ENCODE peak calls at places on chromosomes 6 and 20, in four cellular contexts. E is neural crest cell, U is hepatocyte, C is omental fat pad. B is an unnamed sample.

GRCh38 chr20:3245711-3246110 is 6.7 kb upstream of the SLC4A11 start:
- DNase-seq in E (no peak), U (no peak), C (no peak), B (no peak)

GRCh38 chr6:71489736-71490135 is 201.1 kb downstream of the OGFRL1 start:
- DNase-seq in E (no peak), U (peak; percentile 76), C (no peak), B (no peak)

GRCh38 chr6:143742070-143742954 is 64.5 kb downstream of the PHACTR2 start:
- DNase-seq in E (no peak), U (no peak), C (no peak), B (no peak)

GRCh38 chr20:32068174-32068573 is 16.1 kb downstream of the HCK start:
- DNase-seq in E (no peak), U (no peak), C (no peak), B (no peak)

GRCh38 chr6:116616757-116617093 is 446 bp downstream of the RSPH4A start:
- DNase-seq in E (no peak), U (peak; percentile 36), C (no peak), B (no peak)

GRCh38 chr6:38603966-38604365 is 35.8 kb downstream of the BTBD9 start:
- DNase-seq in E (no peak), U (peak; percentile 18), C (no peak), B (no peak)

GRCh38 chr6:150831577-150831976 is 33.9 kb upstream of the MTHFD1L start:
- DNase-seq in E (no peak), U (no peak), C (no peak), B (no peak)

GRCh38 chr20:13681248-13682125 is 42.8 kb upstream of the TASP1 start:
- DNase-seq in E (no peak), U (peak; percentile 75), C (no peak), B (no peak)

GRCh38 chr6:154261688-154262397 is 94.8 kb downstream of the IPCEF1 start:
- DNase-seq in E (no peak), U (no peak), C (no peak), B (no peak)

GRCh38 chr6:5103250-5103649 is 18.1 kb downstream of the PPP1R3G start:
- DNase-seq in E (no peak), U (no peak), C (no peak), B (no peak)

GRCh38 chr6:134035823-134036296 is 16.6 kb downstream of the SLC2A12 start:
- DNase-seq in E (no peak), U (peak; percentile 15), C (no peak), B (no peak)

GRCh38 chr20:64231621-64232550 is 23.7 kb upstream of the PCMTD2 start:
- DNase-seq in E (no peak), U (no peak), C (no peak), B (no peak)

GRCh38 chr20:62782893-62783278 is 13.4 kb upstream of the MRGBP start:
- DNase-seq in E (no peak), U (no peak), C (no peak), B (no peak)

GRCh38 chr6:35945650-35946025 is 24.7 kb upstream of the SRPK1 start:
- DNase-seq in E (no peak), U (no peak), C (no peak), B (no peak)

GRCh38 chr6:72857791-72858190 is 235.9 kb downstream of the KCNQ5 start:
- DNase-seq in E (no peak), U (no peak), C (no peak), B (no peak)

GRCh38 chr6:89411269-89412070 is 603 bp downstream of the RRAGD start:
- DNase-seq in E (peak; percentile 46), U (peak; percentile 54), C (no peak), B (no peak)

GRCh38 chr6:31908791-31909190 is 6.9 kb upstream of the ZBTB12 start:
- DNase-seq in E (no peak), U (no peak), C (no peak), B (no peak)

GRCh38 chr6:37365791-37366190 is 12.0 kb downstream of the RNF8 start:
- DNase-seq in E (no peak), U (no peak), C (no peak), B (no peak)
- TF ChIP-seq CTCF in E (no peak), U (peak; percentile 41), C (no peak), B (peak; percentile 51)

DNA sequence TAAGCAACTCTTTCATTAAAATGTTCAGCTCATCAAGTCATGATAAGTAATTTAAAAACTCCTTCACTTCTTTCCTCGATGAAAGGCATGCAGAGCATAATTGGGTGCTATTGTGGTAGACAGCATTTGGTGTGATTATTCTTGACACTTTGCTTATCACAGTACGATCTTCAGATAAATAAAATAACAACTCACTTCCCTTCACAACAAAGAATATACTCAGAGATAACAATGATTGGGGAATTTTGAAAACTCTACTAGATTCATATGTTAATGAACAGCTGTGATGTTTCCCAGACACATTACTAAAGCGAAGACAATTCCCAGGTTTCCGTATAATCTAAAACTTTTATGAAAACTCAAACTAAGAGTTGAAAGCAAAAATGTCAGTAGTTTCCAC is 670.6 kb upstream of the EPHA7 start:
- DNase-seq in E (no peak), U (no peak), C (no peak), B (no peak)
- TF ChIP-seq CTCF in E (no peak), U (no peak), C (no peak), B (no peak)

GRCh38 chr20:380763-381580 is 412 bp downstream of the TRIB3 start:
- DNase-seq in E (peak; percentile 47), U (peak; percentile 88), C (no peak), B (no peak)
- TF ChIP-seq CTCF in E (peak; percentile 43), U (no peak), C (no peak), B (no peak)

GRCh38 chr20:17682889-17683198 is 802 bp upstream of the RRBP1 start:
- DNase-seq in E (no peak), U (no peak), C (no peak), B (no peak)
- TF ChIP-seq CTCF in E (no peak), U (no peak), C (no peak), B (no peak)